ENCODE peak calls at places on chromosomes 6 and 20, in eight cellular contexts. S is fibroblast of the conjunctiva; Y is effector memory CD8-positive, alpha-beta T cell; I is AG08396; G is CD8-positive, alpha-beta memory T cell; X is hippocampal formation; M is mesothelial cell of epicardium; U is astrocyte of the spinal cord. J is an unnamed sample.

GRCh38 chr6:27816906-27817305 is 95.3 kb downstream of the OR2B2 start:
- DNase-seq in Y (no peak), U (no peak), S (no peak), M (no peak), X (no peak), G (no peak), I (no peak), J (no peak)

GRCh38 chr6:52352239-52353008 is 9.5 kb upstream of the PAQR8 start:
- DNase-seq in G (no peak), Y (no peak), S (peak), X (no peak), U (peak), M (no peak), I (peak), J (no peak)

GRCh38 chr20:24820345-24820744 is 128.7 kb upstream of the CST7 start:
- DNase-seq in G (no peak), U (no peak), M (no peak), X (no peak), S (no peak), I (no peak), Y (no peak), J (peak)

GRCh38 chr20:18133962-18134361 is 3.7 kb upstream of the KAT14 start:
- DNase-seq in Y (no peak), U (no peak), X (no peak), S (no peak), G (no peak), I (no peak), M (no peak), J (no peak)

GRCh38 chr6:83853178-83853967 is at the start of gene RIPPLY2:
- DNase-seq in X (peak), G (no peak), U (peak), S (no peak), M (peak), I (peak), Y (no peak), J (peak)

GRCh38 chr20:49846206-49846807 is 33.7 kb downstream of the SLC9A8 start:
- DNase-seq in S (no peak), U (peak), I (peak), M (no peak), G (peak), X (peak), Y (peak), J (no peak)

GRCh38 chr6:34301408-34301807 is 52.6 kb upstream of the SMIM29 start:
- DNase-seq in S (peak), G (no peak), Y (no peak), U (peak), M (no peak), I (peak), X (no peak), J (no peak)

GRCh38 chr6:71473908-71474307 is 185.3 kb downstream of the OGFRL1 start:
- DNase-seq in M (no peak), Y (no peak), X (no peak), S (peak), U (peak), I (peak), G (no peak), J (no peak)

GRCh38 chr6:50822078-50822476 is 3.4 kb downstream of the TFAP2B start:
- DNase-seq in G (no peak), S (peak), M (no peak), Y (no peak), I (no peak), U (no peak), X (no peak), J (no peak)

GRCh38 chr20:50313223-50313820 is 122.7 kb downstream of the CEBPB start:
- DNase-seq in X (no peak), M (no peak), I (peak), Y (no peak), G (no peak), U (no peak), S (no peak), J (no peak)

GRCh38 chr6:33080127-33081089 is 4.6 kb downstream of the HLA-DPB1 start:
- DNase-seq in G (no peak), Y (no peak), X (peak), M (peak), I (peak), S (peak), U (peak), J (no peak)

GRCh38 chr6:110414669-110415296 is 592 bp downstream of the DDO start:
- DNase-seq in S (no peak), X (no peak), Y (no peak), U (no peak), I (no peak), M (no peak), G (no peak), J (no peak)

GRCh38 chr6:157410088-157410487 is 29.1 kb downstream of the ZDHHC14 start:
- DNase-seq in G (no peak), Y (no peak), I (no peak), U (peak), X (no peak), S (no peak), M (no peak), J (no peak)

GRCh38 chr20:50286609-50287008 is 96.0 kb downstream of the CEBPB start:
- DNase-seq in U (peak), Y (no peak), M (no peak), I (peak), G (no peak), X (no peak), S (peak), J (no peak)

GRCh38 chr6:150528648-150529285 is 70.9 kb upstream of the PLEKHG1 start:
- DNase-seq in Y (no peak), X (no peak), I (peak), G (no peak), U (peak), M (peak), S (peak), J (no peak)

GRCh38 chr6:402901-403658 is 11.5 kb downstream of the IRF4 start:
- DNase-seq in Y (no peak), S (no peak), U (no peak), X (no peak), G (no peak), I (no peak), M (no peak), J (no peak)

GRCh38 chr6:15616266-15616665 is 46.6 kb downstream of the DTNBP1 start:
- DNase-seq in Y (no peak), X (no peak), M (no peak), U (no peak), S (no peak), G (no peak), I (no peak), J (no peak)

GRCh38 chr20:44038681-44039123 is 124.0 kb downstream of the TOX2 start:
- DNase-seq in Y (no peak), U (no peak), S (no peak), I (no peak), G (no peak), M (no peak), X (peak), J (no peak)

GRCh38 chr20:32159766-32160221 is 47.7 kb downstream of the PLAGL2 start:
- DNase-seq in S (no peak), M (no peak), Y (no peak), I (no peak), X (no peak), U (no peak), G (no peak), J (peak)

GRCh38 chr20:50930139-50931047 is 844 bp downstream of the ADNP start:
- DNase-seq in M (peak), Y (peak), I (peak), S (no peak), X (no peak), G (peak), U (no peak), J (no peak)

GRCh38 chr6:82217014-82217621 is 30.4 kb downstream of the IBTK start:
- DNase-seq in G (no peak), M (no peak), X (no peak), I (no peak), S (no peak), U (no peak), Y (no peak), J (no peak)

GRCh38 chr20:41174373-41174772 is 37.0 kb downstream of the PLCG1 start:
- DNase-seq in G (no peak), Y (no peak), M (peak), I (no peak), S (no peak), X (no peak), U (no peak), J (no peak)

GRCh38 chr6:17839526-17839925 is 132.8 kb upstream of the NUP153 start:
- DNase-seq in Y (no peak), I (no peak), S (no peak), G (no peak), U (no peak), M (no peak), X (no peak), J (no peak)

GRCh38 chr6:24574809-24575208 is 71.2 kb downstream of the KIAA0319 start:
- DNase-seq in X (no peak), Y (no peak), M (no peak), I (no peak), S (no peak), U (no peak), G (no peak), J (no peak)

GRCh38 chr6:37005061-37005810 is at the start of gene FGD2:
- DNase-seq in S (no peak), U (no peak), I (no peak), M (no peak), G (no peak), Y (no peak), X (no peak), J (no peak)

GRCh38 chr6:134752445-134752844 is 197.5 kb downstream of the ALDH8A1 start:
- DNase-seq in U (no peak), M (no peak), S (no peak), I (no peak), X (no peak), Y (no peak), G (no peak), J (no peak)

GRCh38 chr6:35691027-35691824 is 2.5 kb upstream of the FKBP5 start:
- DNase-seq in M (no peak), Y (no peak), G (no peak), I (peak), S (peak), U (no peak), X (peak), J (no peak)

GRCh38 chr20:35607003-35607735 is 8.5 kb upstream of the SPAG4 start:
- DNase-seq in M (no peak), U (no peak), G (no peak), I (no peak), Y (no peak), X (no peak), S (no peak), J (peak)

GRCh38 chr6:169971171-169971861 is 219.9 kb downstream of the ERMARD start:
- DNase-seq in Y (no peak), M (peak), U (no peak), S (no peak), G (no peak), I (no peak), X (no peak), J (no peak)

GRCh38 chr6:47413752-47414516 is 63.7 kb upstream of the CD2AP start:
- DNase-seq in Y (peak), S (peak), G (peak), X (peak), U (peak), I (peak), M (peak), J (no peak)

GRCh38 chr6:53517021-53517420 is 27.9 kb downstream of the GCLC start:
- DNase-seq in U (no peak), S (no peak), I (no peak), X (no peak), Y (no peak), G (no peak), M (no peak), J (no peak)

GRCh38 chr20:21505161-21505809 is 8.6 kb downstream of the NKX2-2 start:
- DNase-seq in G (peak), Y (peak), S (peak), X (peak), M (peak), I (peak), U (no peak), J (no peak)

J was measured in chondrocyte.